ENCODE peak calls at places on chromosomes 6 and 20, in seven cellular contexts. O is osteoblast, A is GM23338, F is choroid plexus epithelial cell, E is tibial artery, J is cardiac fibroblast, C is AG10803. G is an unnamed sample.

GRCh38 chr20:38186788-38187221 is 21.7 kb upstream of the TGM2 start:
- DNase-seq in A (no peak), O (peak), C (no peak), F (no peak), J (no peak), E (no peak), G (peak)

GRCh38 chr6:132919028-132919427 is 104.7 kb downstream of the RPS12 start:
- DNase-seq in J (peak), E (no peak), A (peak), F (peak), C (no peak), O (no peak), G (no peak)

GRCh38 chr6:2245954-2246863 is 804 bp upstream of the GMDS start:
- DNase-seq in O (peak), E (peak), A (peak), F (peak), C (peak), J (peak), G (peak)

GRCh38 chr20:20820104-20820503 is 107.7 kb upstream of the RALGAPA2 start:
- DNase-seq in J (no peak), A (peak), C (no peak), E (no peak), O (no peak), F (peak), G (no peak)

GRCh38 chr6:34053721-34054120 is 92.2 kb downstream of the GRM4 start:
- DNase-seq in A (peak), C (no peak), E (no peak), O (no peak), F (no peak), J (no peak), G (no peak)

GRCh38 chr6:164130151-164130550 is 715.6 kb downstream of the QKI start:
- DNase-seq in C (no peak), J (no peak), O (no peak), F (no peak), E (no peak), A (no peak), G (no peak)

GRCh38 chr6:12356983-12357972 is 67.1 kb downstream of the EDN1 start:
- DNase-seq in A (no peak), O (no peak), E (no peak), C (peak), F (no peak), J (no peak), G (no peak)

GRCh38 chr6:44438827-44439226 is 51.3 kb downstream of the CDC5L start:
- DNase-seq in O (no peak), F (no peak), C (no peak), E (no peak), J (no peak), A (no peak), G (no peak)

GRCh38 chr6:52286798-52287432 is 2.4 kb upstream of the MCM3 start:
- DNase-seq in F (peak), O (peak), A (peak), C (peak), J (peak), E (peak), G (peak)

GRCh38 chr20:56427797-56428196 is 15.7 kb downstream of the CASS4 start:
- DNase-seq in C (no peak), O (no peak), E (no peak), F (no peak), J (no peak), A (no peak), G (no peak)

GRCh38 chr6:11198663-11199603 is 33.5 kb downstream of the NEDD9 start:
- DNase-seq in F (no peak), E (no peak), A (no peak), C (peak), O (no peak), J (no peak), G (no peak)

GRCh38 chr20:10313701-10314100 is 95.1 kb downstream of the SNAP25 start:
- DNase-seq in F (peak), O (no peak), A (no peak), J (peak), E (no peak), C (no peak), G (peak)

GRCh38 chr6:95083506-95083905 is 493.8 kb upstream of the MANEA start:
- DNase-seq in C (no peak), F (no peak), J (no peak), A (no peak), E (peak), O (peak), G (no peak)

GRCh38 chr6:95081231-95081630 is 496.1 kb upstream of the MANEA start:
- DNase-seq in J (no peak), O (peak), A (no peak), C (no peak), F (no peak), E (no peak), G (no peak)

GRCh38 chr6:95081949-95082348 is 495.4 kb upstream of the MANEA start:
- DNase-seq in O (no peak), J (no peak), C (no peak), A (no peak), E (no peak), F (no peak), G (no peak)

DNA sequence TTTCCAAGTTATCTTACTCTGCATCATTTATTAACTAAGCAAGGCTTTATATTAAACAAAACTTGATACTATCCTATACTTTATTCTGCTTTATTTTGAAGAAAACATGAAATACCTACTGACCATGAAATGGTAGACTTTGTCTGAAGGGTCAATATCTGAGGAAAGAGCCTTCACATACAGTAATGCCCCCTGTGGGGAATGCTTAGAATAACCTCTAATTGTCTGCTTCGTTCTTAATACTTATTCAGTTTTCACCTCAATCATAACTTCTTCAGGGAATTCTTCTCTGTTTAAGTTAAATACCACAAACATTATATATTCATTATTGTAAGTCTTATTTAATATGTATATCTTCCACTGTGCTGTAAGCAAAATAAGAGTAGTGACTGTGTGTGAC is 498.9 kb upstream of the MANEA start:
- DNase-seq in A (peak), O (no peak), E (no peak), J (no peak), C (no peak), F (no peak), G (no peak)
- TF ChIP-seq CTCF in A (peak), O (no peak), E (no peak), J (no peak), C (no peak), F (no peak), G (no peak)

GRCh38 chr6:148999921-149000589 is 253.2 kb downstream of the UST start:
- DNase-seq in A (no peak), E (peak), J (peak), F (peak), O (no peak), C (peak), G (peak)
- H3K4me3 ChIP-seq in A (no peak), E (no peak), J (no peak), F (no peak), O (no peak), C (no peak), G (no peak)

DNA sequence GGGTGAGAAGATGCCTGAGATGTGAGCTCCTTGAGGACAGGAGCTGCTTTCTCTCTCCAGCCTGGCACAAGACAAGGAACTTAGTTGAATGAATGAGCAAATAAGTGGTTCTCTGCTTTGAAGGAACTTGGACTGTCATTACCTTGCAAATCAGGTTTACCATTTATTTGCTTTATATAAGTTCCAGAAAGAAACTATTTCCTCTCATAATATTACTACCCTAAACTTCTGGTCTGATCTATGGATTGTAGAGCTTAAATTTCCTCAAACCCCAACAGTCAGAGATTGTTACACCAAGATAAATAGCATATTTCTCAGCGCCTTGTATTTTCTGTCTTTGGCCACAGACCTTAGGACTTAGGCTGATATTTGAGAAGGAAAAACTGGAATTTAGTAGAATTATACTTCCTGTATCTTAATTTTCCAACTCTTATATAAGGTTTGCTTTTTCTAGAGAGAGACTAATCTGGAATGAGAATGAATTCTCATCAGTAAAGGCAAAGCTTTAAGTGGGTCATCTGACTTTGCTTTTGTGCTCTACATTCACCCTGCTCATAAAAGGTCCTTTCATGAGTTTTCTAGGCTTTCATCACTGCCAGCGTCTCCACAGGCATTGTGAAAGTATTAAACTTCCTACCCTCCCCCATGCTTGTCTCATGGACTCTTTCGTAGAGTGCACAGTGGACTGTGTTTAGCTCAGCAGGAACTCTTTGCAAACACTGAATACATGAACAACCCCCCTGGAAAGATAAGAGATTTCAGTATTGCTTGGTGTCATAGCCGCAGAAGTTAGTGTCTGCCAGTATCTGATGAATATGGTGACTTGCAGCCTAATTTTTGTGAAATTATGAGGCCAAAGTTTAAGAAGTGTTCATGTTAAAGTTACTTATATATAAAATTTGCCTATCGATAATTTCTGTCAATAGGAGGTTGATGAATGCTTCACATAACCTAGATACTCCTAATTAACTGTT is 74.0 kb downstream of the PTPRA start:
- DNase-seq in C (peak), J (peak), O (peak), A (no peak), E (no peak), F (peak), G (peak)
- TF ChIP-seq CTCF in C (no peak), J (no peak), O (no peak), A (no peak), E (no peak), F (no peak), G (no peak)

GRCh38 chr20:23084845-23085355 is 1.2 kb downstream of the CD93 start:
- DNase-seq in C (no peak), A (no peak), O (no peak), F (no peak), E (no peak), J (no peak), G (no peak)
- H3K4me3 ChIP-seq in C (no peak), A (no peak), O (no peak), F (no peak), E (peak), J (no peak), G (no peak)

GRCh38 chr6:155157101-155157500 is 106.7 kb upstream of the CLDN20 start:
- DNase-seq in C (no peak), F (no peak), O (no peak), J (no peak), E (no peak), A (no peak), G (no peak)
- TF ChIP-seq CTCF in C (no peak), F (no peak), O (no peak), J (no peak), E (no peak), A (no peak), G (no peak)

DNA sequence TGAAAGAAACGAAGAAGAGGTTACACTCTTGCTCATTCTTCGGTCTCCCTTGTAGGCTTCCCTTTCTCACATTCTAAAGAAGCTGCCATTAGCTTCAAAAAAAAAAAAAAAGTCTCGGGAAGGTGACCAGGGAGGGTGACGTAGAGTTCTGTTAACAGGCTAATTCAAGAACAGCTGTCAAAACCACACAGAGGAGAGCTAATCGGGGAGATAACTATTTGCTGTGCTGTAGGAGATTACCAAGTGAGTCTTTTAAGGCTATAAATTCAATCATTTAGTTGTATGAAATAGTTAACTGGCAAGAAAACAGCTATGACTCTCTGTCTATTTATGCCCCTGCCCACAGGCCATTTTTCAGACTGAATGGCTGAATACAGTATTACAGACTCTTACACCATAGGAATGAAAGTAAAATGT is 256.8 kb downstream of the SYNE1 start:
- DNase-seq in F (peak), C (peak), E (no peak), J (peak), A (no peak), O (no peak), G (peak)
- H3K4me3 ChIP-seq in F (peak), C (peak), E (peak), J (peak), A (no peak), O (peak), G (peak)

G was measured in astrocyte of the spinal cord.